ENCODE peak calls at places on chromosome 6, in six cellular contexts. One of them, this sample, is unnamed.
A peak's percentile ranks its signal among the peaks of the same experiment; 100 is the strongest.

GRCh38 chr6:42969934-42970333 is 9.0 kb downstream of the PEX6 start:
- DNase-seq in AG04450: no peak
- DNase-seq in uterus: no peak
- DNase-seq in tibial artery: no peak
- DNase-seq in naive thymus-derived CD4-positive, alpha-beta T cell: no peak
- DNase-seq in ovary: no peak
- DNase-seq in this sample: no peak

GRCh38 chr6:53691667-53692133 is 26.1 kb upstream of the KLHL31 start:
- DNase-seq in AG04450: no peak
- DNase-seq in tibial artery: no peak
- DNase-seq in naive thymus-derived CD4-positive, alpha-beta T cell: no peak
- DNase-seq in ovary: no peak
- DNase-seq in uterus: no peak
- DNase-seq in this sample: no peak

GRCh38 chr6:127146935-127147334 is 28.5 kb downstream of the RSPO3 start:
- DNase-seq in uterus: no peak
- DNase-seq in naive thymus-derived CD4-positive, alpha-beta T cell: no peak
- DNase-seq in ovary: no peak
- DNase-seq in tibial artery: no peak
- DNase-seq in AG04450: peak; percentile 32
- DNase-seq in this sample: no peak

GRCh38 chr6:35048031-35048613 is 93.0 kb downstream of the TCP11 start:
- DNase-seq in tibial artery: peak; percentile 64
- DNase-seq in ovary: no peak
- DNase-seq in naive thymus-derived CD4-positive, alpha-beta T cell: no peak
- DNase-seq in uterus: no peak
- DNase-seq in AG04450: no peak
- DNase-seq in this sample: peak; percentile 61

GRCh38 chr6:110656492-110656891 is 158.8 kb downstream of the CDK19 start:
- DNase-seq in AG04450: no peak
- DNase-seq in uterus: no peak
- DNase-seq in naive thymus-derived CD4-positive, alpha-beta T cell: no peak
- DNase-seq in tibial artery: no peak
- DNase-seq in ovary: no peak
- DNase-seq in this sample: peak; percentile 43

GRCh38 chr6:1554881-1555569 is 54.7 kb upstream of the FOXC1 start:
- DNase-seq in naive thymus-derived CD4-positive, alpha-beta T cell: peak; percentile 73
- DNase-seq in uterus: peak; percentile 23
- DNase-seq in AG04450: no peak
- DNase-seq in ovary: peak; percentile 89
- DNase-seq in tibial artery: peak; percentile 84
- DNase-seq in this sample: peak; percentile 67

GRCh38 chr6:169641461-169642085 is 60.3 kb downstream of the WDR27 start:
- DNase-seq in ovary: no peak
- DNase-seq in AG04450: no peak
- DNase-seq in uterus: no peak
- DNase-seq in naive thymus-derived CD4-positive, alpha-beta T cell: no peak
- DNase-seq in tibial artery: no peak
- DNase-seq in this sample: no peak

GRCh38 chr6:89131599-89131998 is 13.7 kb upstream of the SRSF12 start:
- DNase-seq in ovary: no peak
- DNase-seq in uterus: no peak
- DNase-seq in tibial artery: no peak
- DNase-seq in AG04450: no peak
- DNase-seq in naive thymus-derived CD4-positive, alpha-beta T cell: no peak
- DNase-seq in this sample: no peak

GRCh38 chr6:150813993-150814359 is 51.5 kb upstream of the MTHFD1L start:
- DNase-seq in AG04450: no peak
- DNase-seq in tibial artery: no peak
- DNase-seq in uterus: no peak
- DNase-seq in ovary: no peak
- DNase-seq in naive thymus-derived CD4-positive, alpha-beta T cell: no peak
- DNase-seq in this sample: no peak

GRCh38 chr6:158064725-158065251 is 83.1 kb downstream of the SYNJ2 start:
- DNase-seq in uterus: no peak
- DNase-seq in tibial artery: no peak
- DNase-seq in naive thymus-derived CD4-positive, alpha-beta T cell: no peak
- DNase-seq in ovary: no peak
- DNase-seq in AG04450: no peak
- DNase-seq in this sample: no peak

GRCh38 chr6:8499540-8499939 is 64.2 kb upstream of the SLC35B3 start:
- DNase-seq in ovary: no peak
- DNase-seq in AG04450: no peak
- DNase-seq in uterus: no peak
- DNase-seq in naive thymus-derived CD4-positive, alpha-beta T cell: no peak
- DNase-seq in tibial artery: no peak
- DNase-seq in this sample: no peak

GRCh38 chr6:36757206-36757605 is 59.6 kb downstream of the RAB44 start:
- DNase-seq in AG04450: no peak
- DNase-seq in uterus: no peak
- DNase-seq in tibial artery: no peak
- DNase-seq in naive thymus-derived CD4-positive, alpha-beta T cell: no peak
- DNase-seq in ovary: no peak
- DNase-seq in this sample: no peak

GRCh38 chr6:72865467-72865866 is 243.6 kb downstream of the KCNQ5 start:
- DNase-seq in ovary: no peak
- DNase-seq in uterus: no peak
- DNase-seq in naive thymus-derived CD4-positive, alpha-beta T cell: no peak
- DNase-seq in tibial artery: no peak
- DNase-seq in AG04450: no peak
- DNase-seq in this sample: no peak

GRCh38 chr6:108766886-108767285 is 81.3 kb upstream of the ARMC2 start:
- DNase-seq in naive thymus-derived CD4-positive, alpha-beta T cell: no peak
- DNase-seq in AG04450: no peak
- DNase-seq in ovary: no peak
- DNase-seq in tibial artery: no peak
- DNase-seq in uterus: no peak
- DNase-seq in this sample: no peak

GRCh38 chr6:1696495-1696850 is 86.8 kb downstream of the FOXC1 start:
- DNase-seq in tibial artery: no peak
- DNase-seq in uterus: no peak
- DNase-seq in naive thymus-derived CD4-positive, alpha-beta T cell: no peak
- DNase-seq in ovary: no peak
- DNase-seq in AG04450: no peak
- DNase-seq in this sample: no peak

GRCh38 chr6:157224957-157225574 is 98.3 kb downstream of the TMEM242 start:
- DNase-seq in ovary: peak; percentile 20
- DNase-seq in tibial artery: peak; percentile 67
- DNase-seq in AG04450: no peak
- DNase-seq in naive thymus-derived CD4-positive, alpha-beta T cell: no peak
- DNase-seq in uterus: no peak
- DNase-seq in this sample: peak; percentile 39

GRCh38 chr6:107386904-107387303 is 72.5 kb downstream of the PDSS2 start:
- DNase-seq in tibial artery: no peak
- DNase-seq in AG04450: no peak
- DNase-seq in naive thymus-derived CD4-positive, alpha-beta T cell: no peak
- DNase-seq in ovary: no peak
- DNase-seq in uterus: no peak
- DNase-seq in this sample: no peak

GRCh38 chr6:30150671-30151395 is 10.2 kb downstream of the TRIM10 start:
- DNase-seq in naive thymus-derived CD4-positive, alpha-beta T cell: no peak
- DNase-seq in tibial artery: no peak
- DNase-seq in uterus: no peak
- DNase-seq in AG04450: no peak
- DNase-seq in ovary: no peak
- DNase-seq in this sample: no peak

GRCh38 chr6:3455121-3455489 is 1.7 kb downstream of the SLC22A23 start:
- DNase-seq in uterus: no peak
- DNase-seq in tibial artery: no peak
- DNase-seq in naive thymus-derived CD4-positive, alpha-beta T cell: peak; percentile 87
- DNase-seq in AG04450: no peak
- DNase-seq in ovary: no peak
- DNase-seq in this sample: peak; percentile 46
- H3K4me3 ChIP-seq in uterus: peak overlapping the region; percentile 51
- H3K4me3 ChIP-seq in tibial artery: peak overlapping the region; percentile 71
- H3K4me3 ChIP-seq in naive thymus-derived CD4-positive, alpha-beta T cell: peak overlapping the region; percentile 66
- H3K4me3 ChIP-seq in AG04450: no peak overlapping the region
- H3K4me3 ChIP-seq in ovary: peak overlapping the region; percentile 49
- H3K4me3 ChIP-seq in this sample: peak overlapping the region; percentile 86

DNA sequence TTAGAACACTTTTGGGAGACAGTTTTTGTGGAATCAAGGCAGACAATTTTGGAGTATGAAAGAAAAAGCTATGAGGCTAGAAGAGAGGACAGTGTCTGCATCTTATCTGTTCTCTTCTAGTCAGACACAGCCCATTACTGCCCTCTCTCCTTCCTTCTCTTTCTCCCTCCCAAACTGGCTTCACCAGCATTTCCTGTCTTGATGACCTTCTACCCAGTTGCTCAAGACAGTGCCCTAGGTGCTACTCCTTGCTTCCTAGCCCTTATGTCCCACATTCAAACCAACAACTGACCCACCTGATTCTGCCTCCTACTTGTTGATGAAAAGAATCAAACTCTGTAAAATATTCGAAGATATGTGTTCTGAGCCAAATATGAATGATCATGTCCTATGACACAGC is 116.4 kb upstream of the RIPOR2 start:
- DNase-seq in uterus: no peak
- DNase-seq in AG04450: no peak
- DNase-seq in naive thymus-derived CD4-positive, alpha-beta T cell: no peak
- DNase-seq in ovary: no peak
- DNase-seq in tibial artery: no peak
- DNase-seq in this sample: no peak
- H3K27ac ChIP-seq in uterus: peak overlapping the region; percentile 87
- H3K27ac ChIP-seq in AG04450: no peak overlapping the region
- H3K27ac ChIP-seq in naive thymus-derived CD4-positive, alpha-beta T cell: no peak overlapping the region
- H3K27ac ChIP-seq in ovary: no peak overlapping the region
- H3K27ac ChIP-seq in tibial artery: no peak overlapping the region
- H3K27ac ChIP-seq in this sample: no peak overlapping the region

DNA sequence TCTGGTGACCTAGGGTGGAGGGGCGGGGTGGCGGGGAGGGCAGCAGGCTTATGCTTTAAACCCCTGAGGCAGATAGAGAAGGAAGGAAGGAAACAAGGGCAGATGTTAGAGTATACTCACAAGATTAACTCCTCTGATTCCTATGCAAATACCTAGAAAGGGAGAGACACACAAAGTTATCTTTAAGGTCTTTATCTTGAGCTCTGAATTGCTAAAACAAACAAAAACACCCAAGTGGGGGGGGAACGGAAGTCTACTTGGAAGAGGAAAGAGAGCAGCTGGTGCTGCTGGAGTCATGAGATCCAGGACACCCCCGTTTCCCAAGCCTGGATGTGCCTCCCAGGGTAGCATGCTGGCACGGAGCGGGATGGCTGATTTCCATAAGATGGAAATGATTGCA is 43.4 kb downstream of the PLAGL1 start:
- DNase-seq in uterus: no peak
- DNase-seq in AG04450: no peak
- DNase-seq in ovary: no peak
- DNase-seq in naive thymus-derived CD4-positive, alpha-beta T cell: no peak
- DNase-seq in tibial artery: no peak
- DNase-seq in this sample: no peak
- H3K27me3 ChIP-seq in uterus: no peaks in the 10 kb centered on the region
- H3K27me3 ChIP-seq in AG04450: peaks cover 8% of the 10 kb centered on the region
- H3K27me3 ChIP-seq in ovary: no peaks in the 10 kb centered on the region
- H3K27me3 ChIP-seq in naive thymus-derived CD4-positive, alpha-beta T cell: no peaks in the 10 kb centered on the region
- H3K27me3 ChIP-seq in tibial artery: no peaks in the 10 kb centered on the region
- H3K27me3 ChIP-seq in this sample: no peaks in the 10 kb centered on the region

GRCh38 chr6:22001336-22002027 is 295.4 kb downstream of the PRL start:
- DNase-seq in ovary: no peak
- DNase-seq in tibial artery: no peak
- DNase-seq in uterus: no peak
- DNase-seq in AG04450: no peak
- DNase-seq in naive thymus-derived CD4-positive, alpha-beta T cell: no peak
- DNase-seq in this sample: no peak
- H3K4me3 ChIP-seq in ovary: no peak overlapping the region
- H3K4me3 ChIP-seq in tibial artery: no peak overlapping the region
- H3K4me3 ChIP-seq in uterus: no peak overlapping the region
- H3K4me3 ChIP-seq in AG04450: no peak overlapping the region
- H3K4me3 ChIP-seq in naive thymus-derived CD4-positive, alpha-beta T cell: no peak overlapping the region
- H3K4me3 ChIP-seq in this sample: no peak overlapping the region

GRCh38 chr6:106014930-106015329 is 71.2 kb upstream of the PRDM1 start:
- DNase-seq in tibial artery: no peak
- DNase-seq in ovary: no peak
- DNase-seq in uterus: no peak
- DNase-seq in naive thymus-derived CD4-positive, alpha-beta T cell: no peak
- DNase-seq in AG04450: no peak
- DNase-seq in this sample: no peak
- H3K27ac ChIP-seq in tibial artery: no peak overlapping the region
- H3K27ac ChIP-seq in ovary: no peak overlapping the region
- H3K27ac ChIP-seq in uterus: no peak overlapping the region
- H3K27ac ChIP-seq in naive thymus-derived CD4-positive, alpha-beta T cell: no peak overlapping the region
- H3K27ac ChIP-seq in AG04450: no peak overlapping the region
- H3K27ac ChIP-seq in this sample: no peak overlapping the region